ENCODE peak calls at places on chromosomes 2 and 18, in four cellular contexts. O is small intestine, T is fibroblast of lung, F is PC-9. A is an unnamed sample.

GRCh38 chr18:55301196-55301540 is 286.8 kb downstream of the TCF4 start:
- DNase-seq in O (no peak), T (no peak), F (no peak), A (no peak)

GRCh38 chr18:36856815-36857214 is 27.9 kb downstream of the KIAA1328 start:
- DNase-seq in O (no peak), T (no peak), F (no peak), A (no peak)

GRCh38 chr18:67600181-67600631 is 83.7 kb upstream of the DSEL start:
- DNase-seq in O (peak; percentile 21), T (peak; percentile 95), F (peak; percentile 23), A (peak; percentile 43)

GRCh38 chr2:69309336-69310048 is 77.5 kb downstream of the GFPT1 start:
- DNase-seq in O (peak; percentile 56), T (peak; percentile 29), F (peak; percentile 50), A (no peak)

GRCh38 chr2:106197878-106198277 is 3.8 kb upstream of the UXS1 start:
- DNase-seq in O (no peak), T (peak; percentile 94), F (peak; percentile 8), A (no peak)

GRCh38 chr18:44651453-44651852 is 29.2 kb upstream of the SETBP1 start:
- DNase-seq in O (peak; percentile 28), T (peak; percentile 89), F (peak; percentile 58), A (peak; percentile 72)

GRCh38 chr18:39453356-39453755 is 1887.8 kb upstream of the CELF4 start:
- DNase-seq in O (no peak), T (peak; percentile 11), F (no peak), A (no peak)

GRCh38 chr2:186036862-186037449 is 298.4 kb downstream of the FSIP2 start:
- DNase-seq in O (peak; percentile 12), T (peak; percentile 4), F (no peak), A (no peak)

GRCh38 chr18:10006261-10006903 is 92.6 kb downstream of the VAPA start:
- DNase-seq in O (no peak), T (peak; percentile 31), F (no peak), A (no peak)

GRCh38 chr2:148582679-148583511 is 61.7 kb upstream of the EPC2 start:
- DNase-seq in O (no peak), T (peak; percentile 5), F (peak; percentile 32), A (peak; percentile 6)

DNA sequence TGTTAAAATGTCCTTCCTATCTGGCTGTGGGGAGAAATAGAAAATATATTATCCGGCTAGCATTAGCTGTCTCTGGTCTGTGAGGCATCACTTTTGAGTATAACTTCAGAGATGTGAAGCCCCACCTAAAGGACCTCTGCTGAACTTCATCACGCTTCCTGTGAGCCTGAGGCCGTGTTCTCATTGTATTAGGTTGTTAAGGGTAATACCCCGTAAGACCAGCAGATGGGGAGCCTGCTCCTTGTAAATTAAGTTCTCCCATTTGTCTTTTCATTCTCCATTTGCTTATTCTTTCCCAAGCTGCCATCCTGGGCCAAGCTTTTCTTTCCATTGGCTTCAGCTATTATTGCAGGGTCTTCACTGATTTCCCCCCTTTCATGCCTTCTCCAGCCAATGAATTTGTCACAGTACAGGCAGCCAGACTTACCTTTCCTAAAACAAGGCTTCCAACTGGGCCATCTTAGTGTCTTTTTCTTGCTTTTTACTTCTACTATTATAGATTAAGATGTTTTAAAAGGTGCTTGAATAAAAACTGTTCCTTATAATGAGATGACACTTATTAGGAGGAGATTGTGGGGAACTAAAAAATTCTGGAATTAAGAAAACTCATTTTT is 12.4 kb downstream of the NIF3L1 start:
- DNase-seq in O (peak; percentile 84), T (peak; percentile 83), F (peak; percentile 68), A (peak; percentile 81)
- H3K36me3 ChIP-seq in O (peaks cover 5% of the 10 kb centered on the region), T (peaks cover 11% of the 10 kb centered on the region), F (peaks cover 30% of the 10 kb centered on the region), A (peaks cover 63% of the 10 kb centered on the region)

GRCh38 chr18:74510770-74511095 is 14.6 kb downstream of the CNDP2 start:
- DNase-seq in O (no peak), T (no peak), F (no peak), A (no peak)
- H3K4me1 ChIP-seq in O (no peaks in the 10 kb centered on the region), T (no peaks in the 10 kb centered on the region), F (no peaks in the 10 kb centered on the region), A (no peaks in the 10 kb centered on the region)

GRCh38 chr2:199933466-199933865 is 21.8 kb downstream of the TYW5 start:
- DNase-seq in O (no peak), T (no peak), F (no peak), A (no peak)
- H3K36me3 ChIP-seq in O (peaks cover 4% of the 10 kb centered on the region), T (peaks cover 4% of the 10 kb centered on the region), F (peaks cover 20% of the 10 kb centered on the region), A (peaks cover 39% of the 10 kb centered on the region)

DNA sequence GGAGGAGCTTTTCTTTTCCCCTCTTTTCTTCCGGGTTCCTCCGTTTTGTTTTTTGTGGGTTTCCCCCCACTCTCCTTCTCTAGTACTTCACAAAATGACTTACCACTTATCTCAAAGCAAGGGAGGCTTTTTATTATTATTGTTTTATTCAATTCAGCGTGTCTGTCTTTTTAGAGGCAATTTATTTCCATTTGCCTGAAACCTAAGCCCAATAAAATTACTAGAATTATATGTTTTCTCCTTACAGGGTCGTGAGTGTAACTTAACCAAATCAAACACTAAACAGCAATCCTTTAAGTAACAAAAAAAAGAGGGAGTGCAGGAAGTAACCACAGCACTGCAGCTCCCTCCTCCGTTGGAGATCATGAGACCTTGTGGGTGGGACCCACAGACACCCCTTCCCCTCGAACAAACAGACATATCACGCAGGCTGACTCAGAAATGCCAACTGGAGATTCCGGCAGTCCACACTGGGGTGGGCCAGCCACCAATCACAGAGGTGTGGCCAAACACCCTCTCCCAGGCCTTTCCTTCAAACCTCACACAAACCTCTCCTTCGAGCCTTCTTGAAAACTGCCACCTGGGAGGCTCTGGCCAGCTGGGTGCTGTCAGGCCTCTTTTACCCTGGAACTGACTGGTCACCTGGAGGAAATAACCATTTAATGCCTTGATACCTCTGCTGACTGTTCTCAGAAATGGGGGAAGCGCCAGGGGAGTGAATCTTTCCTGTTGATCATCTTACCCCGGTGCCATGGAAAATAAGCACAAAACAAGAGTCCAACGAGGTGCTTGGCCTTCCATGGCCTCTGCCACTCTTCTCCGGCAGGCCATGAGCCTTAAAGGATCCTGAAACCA is 207.1 kb upstream of the SMAD2 start:
- DNase-seq in O (no peak), T (no peak), F (no peak), A (no peak)
- H3K4me1 ChIP-seq in O (peaks cover 3% of the 10 kb centered on the region), T (no peaks in the 10 kb centered on the region), F (peaks cover 59% of the 10 kb centered on the region), A (peaks cover 11% of the 10 kb centered on the region)

DNA sequence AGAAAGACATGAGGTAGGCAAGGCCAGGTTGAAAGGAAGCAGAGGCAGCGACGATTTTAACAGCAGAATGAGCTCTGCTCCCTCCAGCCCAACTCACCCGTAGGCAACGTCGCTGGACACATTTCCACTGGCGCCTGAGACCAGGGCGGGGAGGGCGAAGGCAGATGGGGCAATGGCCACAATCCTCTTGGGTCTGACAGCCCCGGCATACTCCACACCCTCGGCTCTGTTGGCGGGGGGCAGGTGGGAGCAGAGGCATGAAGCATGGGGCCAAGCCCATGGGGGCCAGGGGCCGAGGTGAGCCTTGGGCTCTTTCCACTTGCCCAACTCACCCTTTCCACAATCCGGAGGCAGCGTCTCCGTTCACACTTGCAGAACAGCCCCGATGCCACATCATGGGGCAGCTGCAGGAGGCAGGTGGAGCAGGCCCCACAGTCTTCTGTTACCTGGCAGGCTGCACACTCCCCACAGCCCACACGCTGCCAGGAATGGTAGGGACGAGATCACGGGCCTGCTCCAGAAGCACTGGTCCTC is 5.8 kb downstream of the MBD1 start:
- DNase-seq in O (no peak), T (no peak), F (no peak), A (no peak)
- H3K36me3 ChIP-seq in O (peaks cover 37% of the 10 kb centered on the region), T (peaks cover 39% of the 10 kb centered on the region), F (peaks cover 29% of the 10 kb centered on the region), A (peaks cover 94% of the 10 kb centered on the region)

GRCh38 chr2:187546762-187547333 is 7.4 kb downstream of the TFPI start:
- DNase-seq in O (no peak), T (peak; percentile 61), F (no peak), A (no peak)

GRCh38 chr2:187543488-187543887 is 10.7 kb downstream of the TFPI start:
- DNase-seq in O (no peak), T (no peak), F (no peak), A (no peak)

GRCh38 chr2:187544371-187545080 is 9.7 kb downstream of the TFPI start:
- DNase-seq in O (peak; percentile 65), T (peak; percentile 68), F (peak; percentile 51), A (no peak)

GRCh38 chr2:187547353-187547979 is 6.8 kb downstream of the TFPI start:
- DNase-seq in O (peak; percentile 44), T (peak; percentile 97), F (peak; percentile 42), A (peak; percentile 83)

GRCh38 chr2:187545238-187545751 is 8.9 kb downstream of the TFPI start:
- DNase-seq in O (no peak), T (peak; percentile 56), F (no peak), A (no peak)
- H3K4me1 ChIP-seq in O (peaks cover 12% of the 10 kb centered on the region), T (peaks cover 32% of the 10 kb centered on the region), F (no peaks in the 10 kb centered on the region), A (peaks cover 84% of the 10 kb centered on the region)

GRCh38 chr2:208354964-208355381 is 51.6 kb upstream of the PTH2R start:
- DNase-seq in O (peak; percentile 82), T (no peak), F (no peak), A (no peak)

GRCh38 chr2:208350610-208351009 is 56.0 kb upstream of the PTH2R start:
- DNase-seq in O (no peak), T (peak; percentile 59), F (no peak), A (no peak)

GRCh38 chr2:208356846-208357574 is 49.6 kb upstream of the PTH2R start:
- DNase-seq in O (no peak), T (peak; percentile 29), F (no peak), A (peak; percentile 19)

DNA sequence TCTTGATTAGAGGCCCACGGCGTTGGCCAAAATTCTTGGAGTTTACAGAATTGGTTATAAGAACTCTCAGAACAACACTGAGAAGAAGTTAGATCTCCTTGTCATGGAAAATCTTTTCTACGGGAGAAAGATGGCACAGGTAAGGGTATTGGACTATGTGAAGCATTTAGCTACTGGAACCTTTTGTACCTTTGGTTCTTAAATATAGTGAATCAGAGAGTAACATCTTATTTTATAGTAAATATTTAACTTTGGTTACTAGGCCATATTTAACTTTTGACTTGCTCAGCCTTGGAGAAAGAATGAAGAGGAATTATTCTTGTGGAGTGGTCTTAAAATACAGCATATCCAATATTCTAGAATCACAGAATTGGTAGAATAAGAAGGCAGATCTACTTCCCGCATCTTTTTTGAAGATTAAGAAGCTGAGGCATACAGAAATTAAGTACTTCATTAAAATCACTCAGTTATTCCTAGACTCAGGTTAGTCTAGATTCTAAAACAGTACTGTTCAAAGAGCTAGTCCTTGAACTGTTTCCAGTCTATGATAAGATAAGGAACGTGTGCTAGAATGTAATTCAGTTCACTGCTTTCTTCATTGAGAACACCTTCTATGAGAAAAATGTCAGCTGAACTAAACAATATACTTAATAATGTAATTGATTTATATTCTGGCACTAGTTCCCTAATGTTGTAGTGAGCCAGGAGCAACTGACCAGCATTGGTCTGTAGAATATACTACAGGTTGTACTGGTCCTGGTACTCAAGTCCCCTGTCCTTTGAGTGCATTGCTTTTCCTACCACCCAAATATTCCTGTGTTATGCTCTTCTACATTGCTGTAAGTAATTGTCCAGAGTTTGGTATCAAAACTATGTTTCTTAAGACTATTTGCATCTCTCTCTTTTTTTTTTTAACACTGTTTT is 53.7 kb upstream of the PTH2R start:
- DNase-seq in O (peak; percentile 53), T (no peak), F (no peak), A (no peak)
- H3K36me3 ChIP-seq in O (peaks cover 9% of the 10 kb centered on the region), T (peaks cover 5% of the 10 kb centered on the region), F (no peaks in the 10 kb centered on the region), A (peaks cover 68% of the 10 kb centered on the region)

A was measured in SJSA1.